ENCODE peak calls at places on chromosomes 11 and 22, in six cellular contexts. One of them, this sample, is unnamed.

GRCh38 chr11:1225386-1226225 is 2.7 kb downstream of the MUC5B start:
- DNase-seq in mesenchymal stem cell: no peak
- DNase-seq in neuronal stem cell: no peak
- DNase-seq in H1: no peak
- DNase-seq in IMR-90: no peak
- DNase-seq in H9: peak; percentile 31
- DNase-seq in this sample: no peak

GRCh38 chr11:46856605-46857339 is 10.7 kb upstream of the CKAP5 start:
- DNase-seq in H1: no peak
- DNase-seq in neuronal stem cell: no peak
- DNase-seq in IMR-90: no peak
- DNase-seq in mesenchymal stem cell: no peak
- DNase-seq in H9: no peak
- DNase-seq in this sample: no peak

GRCh38 chr11:35293034-35293433 is 126.3 kb downstream of the SLC1A2 start:
- DNase-seq in H9: no peak
- DNase-seq in H1: no peak
- DNase-seq in mesenchymal stem cell: no peak
- DNase-seq in IMR-90: no peak
- DNase-seq in neuronal stem cell: no peak
- DNase-seq in this sample: no peak

GRCh38 chr11:35511666-35512065 is 13.8 kb downstream of the PAMR1 start:
- DNase-seq in mesenchymal stem cell: peak; percentile 86
- DNase-seq in neuronal stem cell: no peak
- DNase-seq in H9: no peak
- DNase-seq in IMR-90: peak; percentile 91
- DNase-seq in H1: no peak
- DNase-seq in this sample: no peak

GRCh38 chr11:119315139-119316016 is 1.6 kb downstream of the MCAM start:
- DNase-seq in neuronal stem cell: no peak
- DNase-seq in H1: no peak
- DNase-seq in H9: peak; percentile 82
- DNase-seq in IMR-90: no peak
- DNase-seq in mesenchymal stem cell: peak; percentile 28
- DNase-seq in this sample: no peak

GRCh38 chr11:66443602-66444001 is 5.0 kb upstream of the MRPL11 start:
- DNase-seq in neuronal stem cell: no peak
- DNase-seq in IMR-90: peak; percentile 92
- DNase-seq in H9: no peak
- DNase-seq in H1: no peak
- DNase-seq in mesenchymal stem cell: peak; percentile 74
- DNase-seq in this sample: peak; percentile 50

GRCh38 chr11:102470257-102470656 is 17.7 kb upstream of the TMEM123 start:
- DNase-seq in IMR-90: no peak
- DNase-seq in H9: no peak
- DNase-seq in mesenchymal stem cell: no peak
- DNase-seq in H1: no peak
- DNase-seq in neuronal stem cell: no peak
- DNase-seq in this sample: no peak

GRCh38 chr11:75323609-75324008 is 27.9 kb downstream of the ARRB1 start:
- DNase-seq in IMR-90: no peak
- DNase-seq in mesenchymal stem cell: no peak
- DNase-seq in H1: no peak
- DNase-seq in neuronal stem cell: no peak
- DNase-seq in H9: no peak
- DNase-seq in this sample: no peak

GRCh38 chr11:132347156-132348090 is 977.0 kb downstream of the NTM start:
- DNase-seq in IMR-90: no peak
- DNase-seq in neuronal stem cell: no peak
- DNase-seq in H9: peak; percentile 41
- DNase-seq in mesenchymal stem cell: no peak
- DNase-seq in H1: no peak
- DNase-seq in this sample: no peak

GRCh38 chr11:126101241-126101929 is 38.7 kb upstream of the CDON start:
- DNase-seq in H9: no peak
- DNase-seq in IMR-90: no peak
- DNase-seq in neuronal stem cell: no peak
- DNase-seq in H1: no peak
- DNase-seq in mesenchymal stem cell: no peak
- DNase-seq in this sample: no peak

GRCh38 chr22:23913661-23914353 is 19.6 kb downstream of the MIF start:
- DNase-seq in IMR-90: peak; percentile 98
- DNase-seq in H9: peak; percentile 100
- DNase-seq in H1: peak; percentile 97
- DNase-seq in mesenchymal stem cell: peak; percentile 99
- DNase-seq in neuronal stem cell: peak; percentile 96
- DNase-seq in this sample: peak; percentile 81

GRCh38 chr11:70399681-70400112 is 1.4 kb downstream of the CTTN start:
- DNase-seq in H9: peak; percentile 58
- DNase-seq in neuronal stem cell: no peak
- DNase-seq in mesenchymal stem cell: peak; percentile 98
- DNase-seq in H1: no peak
- DNase-seq in IMR-90: peak; percentile 97
- DNase-seq in this sample: peak; percentile 90
- H4K91ac ChIP-seq in H9: no peak overlapping the region
- H4K91ac ChIP-seq in neuronal stem cell: no peak overlapping the region
- H4K91ac ChIP-seq in mesenchymal stem cell: no peak overlapping the region
- H4K91ac ChIP-seq in H1: no peak overlapping the region
- H4K91ac ChIP-seq in IMR-90: peak overlapping the region; percentile 83
- H4K91ac ChIP-seq in this sample: peak overlapping the region; percentile 94

GRCh38 chr11:90223248-90223585 is 368 bp upstream of the CHORDC1 start:
- DNase-seq in H9: no peak
- DNase-seq in H1: no peak
- DNase-seq in IMR-90: no peak
- DNase-seq in neuronal stem cell: no peak
- DNase-seq in mesenchymal stem cell: no peak
- DNase-seq in this sample: no peak
- H4K8ac ChIP-seq in H9: no peak overlapping the region
- H4K8ac ChIP-seq in H1: no peak overlapping the region
- H4K8ac ChIP-seq in IMR-90: peak overlapping the region; percentile 97
- H4K8ac ChIP-seq in neuronal stem cell: peak overlapping the region; percentile 53
- H4K8ac ChIP-seq in mesenchymal stem cell: peak overlapping the region; percentile 96
- H4K8ac ChIP-seq in this sample: peak overlapping the region; percentile 47

GRCh38 chr11:44978961-44979331 is 28.3 kb upstream of the TP53I11 start:
- DNase-seq in neuronal stem cell: no peak
- DNase-seq in H9: no peak
- DNase-seq in mesenchymal stem cell: no peak
- DNase-seq in IMR-90: no peak
- DNase-seq in H1: no peak
- DNase-seq in this sample: no peak
- H2BK5ac ChIP-seq in neuronal stem cell: no peak overlapping the region
- H2BK5ac ChIP-seq in H9: no peak overlapping the region
- H2BK5ac ChIP-seq in mesenchymal stem cell: no peak overlapping the region
- H2BK5ac ChIP-seq in IMR-90: no peak overlapping the region
- H2BK5ac ChIP-seq in H1: peak overlapping the region; percentile 76
- H2BK5ac ChIP-seq in this sample: no peak overlapping the region

GRCh38 chr22:17775781-17776470 is 1.7 kb upstream of the BID start:
- DNase-seq in H9: no peak
- DNase-seq in IMR-90: no peak
- DNase-seq in H1: no peak
- DNase-seq in neuronal stem cell: no peak
- DNase-seq in mesenchymal stem cell: no peak
- DNase-seq in this sample: no peak
- H4K91ac ChIP-seq in H9: no peak overlapping the region
- H4K91ac ChIP-seq in IMR-90: no peak overlapping the region
- H4K91ac ChIP-seq in H1: no peak overlapping the region
- H4K91ac ChIP-seq in neuronal stem cell: no peak overlapping the region
- H4K91ac ChIP-seq in mesenchymal stem cell: no peak overlapping the region
- H4K91ac ChIP-seq in this sample: no peak overlapping the region

DNA sequence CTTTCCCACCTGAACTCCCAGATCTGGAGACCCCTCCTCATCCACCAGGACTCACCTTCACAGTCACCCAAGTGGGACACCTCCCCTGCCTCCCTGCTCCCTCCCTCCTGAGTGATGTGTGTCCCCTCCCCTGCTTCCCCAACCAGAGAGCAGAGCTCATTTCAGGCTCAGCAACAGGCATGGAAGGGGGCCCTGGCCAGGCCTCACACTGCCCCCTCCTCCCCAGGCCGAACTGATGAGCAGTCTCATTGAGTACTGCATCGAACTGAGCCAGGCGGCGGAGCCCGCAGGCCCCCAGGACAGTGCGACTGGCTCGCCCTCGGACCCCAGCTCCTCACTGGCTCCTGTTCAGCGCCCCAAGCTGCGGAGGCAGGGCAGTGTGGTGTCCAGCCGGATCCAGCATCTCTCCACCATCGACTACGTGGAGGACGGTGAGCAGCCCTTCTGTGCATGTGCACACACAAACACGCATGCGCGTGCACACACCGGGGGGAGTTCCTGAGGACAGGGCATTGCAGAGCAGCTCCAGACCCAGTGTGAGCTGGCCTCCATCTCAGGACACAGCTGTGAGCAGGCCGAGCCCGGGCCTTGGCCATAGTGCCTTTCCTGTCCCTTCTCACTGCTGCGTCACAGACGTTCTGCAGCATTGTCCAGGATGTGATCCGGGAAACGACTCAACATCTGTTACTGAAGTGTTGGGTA is 17.8 kb upstream of the NEAT1 start:
- DNase-seq in neuronal stem cell: no peak
- DNase-seq in H1: no peak
- DNase-seq in mesenchymal stem cell: no peak
- DNase-seq in IMR-90: no peak
- DNase-seq in H9: no peak
- DNase-seq in this sample: no peak
- H4K8ac ChIP-seq in neuronal stem cell: no peak overlapping the region
- H4K8ac ChIP-seq in H1: no peak overlapping the region
- H4K8ac ChIP-seq in mesenchymal stem cell: peak overlapping the region; percentile 47
- H4K8ac ChIP-seq in IMR-90: no peak overlapping the region
- H4K8ac ChIP-seq in H9: no peak overlapping the region
- H4K8ac ChIP-seq in this sample: no peak overlapping the region

GRCh38 chr11:93773601-93774200 is 10.4 kb upstream of the MED17 start:
- DNase-seq in mesenchymal stem cell: no peak
- DNase-seq in H1: no peak
- DNase-seq in neuronal stem cell: no peak
- DNase-seq in IMR-90: no peak
- DNase-seq in H9: no peak
- DNase-seq in this sample: no peak

GRCh38 chr11:93773045-93773477 is 11.0 kb upstream of the MED17 start:
- DNase-seq in H9: peak; percentile 72
- DNase-seq in neuronal stem cell: peak; percentile 4
- DNase-seq in H1: no peak
- DNase-seq in mesenchymal stem cell: no peak
- DNase-seq in IMR-90: no peak
- DNase-seq in this sample: no peak

GRCh38 chr11:93767018-93767417 is 17.1 kb upstream of the MED17 start:
- DNase-seq in neuronal stem cell: no peak
- DNase-seq in H1: no peak
- DNase-seq in IMR-90: no peak
- DNase-seq in mesenchymal stem cell: no peak
- DNase-seq in H9: no peak
- DNase-seq in this sample: no peak

GRCh38 chr11:93772123-93772522 is 12.0 kb upstream of the MED17 start:
- DNase-seq in mesenchymal stem cell: no peak
- DNase-seq in H1: no peak
- DNase-seq in H9: no peak
- DNase-seq in IMR-90: peak; percentile 32
- DNase-seq in neuronal stem cell: no peak
- DNase-seq in this sample: peak; percentile 11

GRCh38 chr11:93770160-93770559 is 13.9 kb upstream of the MED17 start:
- DNase-seq in IMR-90: no peak
- DNase-seq in H1: no peak
- DNase-seq in neuronal stem cell: no peak
- DNase-seq in mesenchymal stem cell: no peak
- DNase-seq in H9: no peak
- DNase-seq in this sample: no peak
- H2BK5ac ChIP-seq in IMR-90: no peak overlapping the region
- H2BK5ac ChIP-seq in H1: no peak overlapping the region
- H2BK5ac ChIP-seq in neuronal stem cell: no peak overlapping the region
- H2BK5ac ChIP-seq in mesenchymal stem cell: no peak overlapping the region
- H2BK5ac ChIP-seq in H9: no peak overlapping the region
- H2BK5ac ChIP-seq in this sample: no peak overlapping the region

DNA sequence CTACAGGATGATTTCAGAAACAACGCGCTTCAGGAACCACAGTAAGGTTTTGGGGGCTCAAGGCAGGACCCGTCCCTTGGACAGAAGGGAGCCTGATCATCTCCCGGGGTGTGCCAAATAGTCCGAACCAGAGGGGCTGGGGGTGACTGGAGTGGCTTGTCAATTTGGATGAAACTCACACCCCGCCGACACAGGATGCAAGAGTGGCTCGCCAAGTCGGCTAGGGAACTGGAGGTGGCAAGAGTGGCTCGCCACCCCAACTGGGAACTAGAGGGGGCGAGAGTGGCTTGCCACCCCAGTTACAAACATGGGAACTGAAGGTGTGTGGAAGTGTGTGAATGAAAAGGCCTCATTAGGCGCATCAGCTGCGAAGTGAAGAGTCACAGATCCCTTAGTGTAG is 26.5 kb upstream of the CPT1A start:
- DNase-seq in IMR-90: no peak
- DNase-seq in H9: no peak
- DNase-seq in mesenchymal stem cell: no peak
- DNase-seq in neuronal stem cell: no peak
- DNase-seq in H1: no peak
- DNase-seq in this sample: no peak
- H4K91ac ChIP-seq in IMR-90: no peak overlapping the region
- H4K91ac ChIP-seq in H9: no peak overlapping the region
- H4K91ac ChIP-seq in mesenchymal stem cell: no peak overlapping the region
- H4K91ac ChIP-seq in neuronal stem cell: no peak overlapping the region
- H4K91ac ChIP-seq in H1: no peak overlapping the region
- H4K91ac ChIP-seq in this sample: no peak overlapping the region

GRCh38 chr11:68213555-68214172 is 568 bp upstream of the KMT5B start:
- DNase-seq in H9: peak; percentile 84
- DNase-seq in neuronal stem cell: peak; percentile 95
- DNase-seq in IMR-90: peak; percentile 96
- DNase-seq in H1: peak; percentile 70
- DNase-seq in mesenchymal stem cell: peak; percentile 96
- DNase-seq in this sample: peak; percentile 83
- H4K8ac ChIP-seq in H9: no peak overlapping the region
- H4K8ac ChIP-seq in neuronal stem cell: no peak overlapping the region
- H4K8ac ChIP-seq in IMR-90: peak overlapping the region; percentile 98
- H4K8ac ChIP-seq in H1: peak overlapping the region; percentile 99
- H4K8ac ChIP-seq in mesenchymal stem cell: peak overlapping the region; percentile 98
- H4K8ac ChIP-seq in this sample: peak overlapping the region; percentile 98

This sample was measured in trophoblast cell.